ENCODE peak calls at places on chromosomes 6 and 20, in four cellular contexts. Q is HepG2, O is WTC11, F is A549. B is an unnamed sample.

GRCh38 chr20:54335299-54335698 is 127.4 kb downstream of the PFDN4 start:
- DNase-seq in O (no peak), Q (no peak), F (no peak), B (no peak)

GRCh38 chr6:38503032-38503784 is 136.5 kb downstream of the BTBD9 start:
- DNase-seq in F (no peak), Q (no peak), O (peak), B (no peak)

GRCh38 chr6:130306377-130306776 is 59.4 kb upstream of the TMEM200A start:
- DNase-seq in O (no peak), F (no peak), Q (no peak), B (no peak)

GRCh38 chr20:51928931-51929330 is 126.6 kb upstream of the SALL4 start:
- DNase-seq in O (no peak), Q (no peak), F (no peak), B (no peak)

GRCh38 chr6:164928366-164929154 is 380.8 kb downstream of the C6orf118 start:
- DNase-seq in F (no peak), Q (no peak), O (no peak), B (no peak)

GRCh38 chr6:2733736-2734480 is 16.8 kb downstream of the MYLK4 start:
- DNase-seq in F (no peak), O (no peak), Q (no peak), B (no peak)

GRCh38 chr20:2688041-2688591 is 4.5 kb upstream of the EBF4 start:
- DNase-seq in F (peak), Q (no peak), O (peak), B (peak)

GRCh38 chr6:20534906-20535305 is 649 bp downstream of the CDKAL1 start:
- DNase-seq in Q (no peak), O (no peak), F (no peak), B (no peak)

GRCh38 chr20:3239867-3240775 is 1.1 kb upstream of the SLC4A11 start:
- DNase-seq in O (peak), F (no peak), Q (no peak), B (peak)

GRCh38 chr6:113315068-113315467 is 542.1 kb upstream of the MARCKS start:
- DNase-seq in F (no peak), Q (no peak), O (no peak), B (no peak)

GRCh38 chr6:69719602-69720193 is 77.1 kb downstream of the LMBRD1 start:
- DNase-seq in F (peak), O (no peak), Q (peak), B (peak)

GRCh38 chr6:19394051-19394450 is 443.1 kb upstream of the ID4 start:
- DNase-seq in Q (no peak), F (no peak), O (no peak), B (no peak)

GRCh38 chr6:71383891-71384489 is 95.4 kb downstream of the OGFRL1 start:
- DNase-seq in O (no peak), Q (peak), F (peak), B (peak)

GRCh38 chr6:164105705-164106104 is 691.2 kb downstream of the QKI start:
- DNase-seq in Q (no peak), O (no peak), F (no peak), B (no peak)

GRCh38 chr6:99114769-99115406 is 167.1 kb upstream of the FBXL4 start:
- DNase-seq in Q (peak), O (no peak), F (no peak), B (no peak)

GRCh38 chr6:99121748-99122147 is 174.0 kb upstream of the FBXL4 start:
- DNase-seq in O (no peak), Q (no peak), F (no peak), B (no peak)

GRCh38 chr6:99119109-99120031 is 171.6 kb upstream of the FBXL4 start:
- DNase-seq in Q (peak), O (no peak), F (peak), B (peak)
- TF ChIP-seq HMGXB4 in Q (no peak), O (no peak), F (no peak), B (no peak)

DNA sequence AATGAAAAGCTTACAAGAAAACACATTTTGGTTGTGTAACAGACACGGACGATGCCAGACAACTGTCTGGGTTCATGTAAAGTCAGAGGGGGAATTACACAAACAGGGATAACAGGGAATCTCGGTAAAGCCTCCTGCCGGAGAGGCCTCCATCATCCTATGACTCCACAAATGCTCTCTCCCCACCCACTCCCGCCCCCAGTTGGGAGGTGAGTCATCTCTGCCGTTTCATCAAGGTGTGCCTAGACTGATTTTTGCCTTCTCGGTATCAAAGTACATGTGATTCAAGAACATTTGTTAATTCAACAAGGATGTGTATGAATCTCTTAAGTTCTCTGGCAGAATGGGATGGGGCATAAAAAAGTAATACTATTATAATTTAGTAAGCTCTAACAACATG is 304.9 kb upstream of the PRDM1 start:
- DNase-seq in F (no peak), O (no peak), Q (no peak), B (no peak)
- TF ChIP-seq HMGXB4 in F (no peak), O (no peak), Q (no peak), B (no peak)

GRCh38 chr20:19115581-19115980 is 96.9 kb upstream of the SLC24A3 start:
- DNase-seq in Q (no peak), O (no peak), F (no peak), B (no peak)
- TF ChIP-seq HMGXB4 in Q (no peak), O (no peak), F (no peak), B (no peak)

GRCh38 chr6:150517175-150517574 is 82.5 kb upstream of the PLEKHG1 start:
- DNase-seq in Q (no peak), O (no peak), F (no peak), B (no peak)
- TF ChIP-seq HMGXB4 in Q (no peak), O (no peak), F (no peak), B (no peak)

GRCh38 chr20:48716086-48716485 is 111.7 kb downstream of the PREX1 start:
- DNase-seq in Q (no peak), O (no peak), F (no peak), B (no peak)
- TF ChIP-seq HMGXB4 in Q (no peak), O (no peak), F (no peak), B (no peak)

GRCh38 chr20:41364236-41364855 is 2.3 kb downstream of the EMILIN3 start:
- DNase-seq in F (no peak), Q (no peak), O (no peak), B (no peak)

GRCh38 chr20:41363601-41364000 is 3.0 kb downstream of the EMILIN3 start:
- DNase-seq in Q (no peak), F (no peak), O (no peak), B (no peak)

GRCh38 chr20:41365785-41366545 is 653 bp downstream of the EMILIN3 start:
- DNase-seq in F (no peak), O (peak), Q (no peak), B (no peak)

GRCh38 chr20:41366546-41367392 is at the start of gene EMILIN3:
- DNase-seq in O (peak), Q (no peak), F (no peak), B (no peak)

DNA sequence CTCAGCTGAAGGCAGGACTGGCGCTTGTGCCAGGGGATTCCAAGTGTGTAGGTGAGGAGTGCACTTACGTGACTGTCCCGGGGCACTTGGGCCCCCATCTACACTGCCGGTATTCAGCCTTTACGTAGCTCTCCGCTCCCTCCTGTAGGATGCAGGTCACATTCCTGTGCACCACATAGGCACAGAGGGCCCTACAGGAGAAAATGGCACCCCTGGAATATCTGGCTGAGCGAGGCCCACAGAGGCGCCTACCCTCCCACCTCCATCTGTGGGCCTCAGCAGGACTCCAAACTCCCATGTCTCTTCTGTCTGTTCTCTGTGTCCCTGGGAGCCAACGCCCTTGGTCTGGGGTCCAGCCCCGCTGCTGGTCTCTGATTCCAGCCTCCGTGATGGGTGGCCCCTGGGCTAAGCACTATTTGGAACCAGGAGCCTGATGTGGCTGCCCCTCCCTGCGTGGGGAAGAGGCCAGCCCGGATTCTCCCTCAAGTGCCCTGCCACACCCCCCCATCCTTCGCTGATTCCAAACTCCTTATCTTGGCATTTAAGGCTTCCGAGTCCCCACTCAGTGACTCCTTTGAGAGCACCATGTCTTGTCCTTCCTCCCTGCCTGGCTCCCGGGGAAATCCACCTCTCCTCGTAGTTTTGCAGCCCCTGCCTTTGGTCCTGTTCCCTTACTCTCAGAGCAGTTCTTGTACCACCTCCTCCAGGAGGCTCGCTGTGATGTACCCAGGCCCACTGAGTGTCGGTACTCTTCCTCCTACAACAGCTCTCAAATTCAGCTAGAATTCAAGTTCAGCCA is 1.5 kb downstream of the EMILIN3 start:
- DNase-seq in O (no peak), Q (no peak), F (no peak), B (no peak)
- TF ChIP-seq HMGXB4 in O (no peak), Q (no peak), F (no peak), B (no peak)

DNA sequence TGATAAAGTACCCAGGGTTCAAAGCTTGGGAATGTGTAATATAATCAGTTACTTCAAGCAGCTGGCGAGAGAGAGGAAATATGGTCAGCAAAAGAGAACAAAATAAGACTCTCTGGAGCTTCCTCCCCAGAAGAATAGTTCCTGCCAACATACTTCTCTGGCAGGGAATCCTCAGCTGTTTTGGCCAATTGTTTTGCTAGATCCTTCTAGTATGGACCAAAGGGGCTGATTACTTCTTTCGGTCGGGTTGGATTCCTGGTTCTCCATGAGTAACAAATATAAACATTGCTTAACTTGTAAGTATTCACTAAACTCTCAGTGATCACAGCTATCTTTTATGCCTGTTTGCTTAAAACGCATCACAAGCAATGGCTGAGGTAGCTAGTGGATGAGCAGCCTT is 31.4 kb upstream of the FBXO9 start:
- DNase-seq in Q (no peak), F (no peak), O (no peak), B (no peak)
- TF ChIP-seq HMGXB4 in Q (no peak), F (no peak), O (no peak), B (no peak)

GRCh38 chr6:42182101-42182500 is 8.9 kb downstream of the GUCA1A start:
- DNase-seq in O (no peak), F (no peak), Q (no peak), B (no peak)
- TF ChIP-seq HMGXB4 in O (no peak), F (no peak), Q (no peak), B (no peak)

B was measured in K562.